ENCODE peak calls at places on chromosome 14, in six cellular contexts. One of them, this sample, is unnamed.
A peak's percentile ranks its signal among the peaks of the same experiment; 100 is the strongest.

GRCh38 chr14:97703006-97703760 is 906.0 kb downstream of the VRK1 start:
- DNase-seq in HepG2: no peak
- DNase-seq in GM12878: peak; percentile 53
- DNase-seq in GM12891: no peak
- DNase-seq in K562: no peak
- DNase-seq in H1: no peak
- DNase-seq in this sample: no peak

GRCh38 chr14:73753887-73754880 is 40.0 kb upstream of the PNMA1 start:
- DNase-seq in HepG2: no peak
- DNase-seq in GM12878: peak; percentile 61
- DNase-seq in GM12891: no peak
- DNase-seq in K562: no peak
- DNase-seq in H1: no peak
- DNase-seq in this sample: no peak

GRCh38 chr14:101351146-101351545 is 210.1 kb upstream of the DIO3 start:
- DNase-seq in HepG2: no peak
- DNase-seq in GM12878: no peak
- DNase-seq in GM12891: no peak
- DNase-seq in K562: no peak
- DNase-seq in H1: no peak
- DNase-seq in this sample: no peak

GRCh38 chr14:36315159-36315853 is 5.1 kb downstream of the MBIP start:
- DNase-seq in HepG2: no peak
- DNase-seq in GM12878: peak; percentile 7
- DNase-seq in GM12891: peak; percentile 0
- DNase-seq in K562: no peak
- DNase-seq in H1: no peak
- DNase-seq in this sample: no peak

GRCh38 chr14:103949386-103949785 is 7.1 kb upstream of the RD3L start:
- DNase-seq in HepG2: no peak
- DNase-seq in GM12878: no peak
- DNase-seq in GM12891: no peak
- DNase-seq in K562: no peak
- DNase-seq in H1: no peak
- DNase-seq in this sample: no peak

GRCh38 chr14:92938890-92939671 is 16.1 kb downstream of the CHGA start:
- DNase-seq in HepG2: no peak
- DNase-seq in GM12878: no peak
- DNase-seq in GM12891: no peak
- DNase-seq in K562: peak; percentile 19
- DNase-seq in H1: no peak
- DNase-seq in this sample: no peak

GRCh38 chr14:69323266-69323966 is 63.5 kb downstream of the GALNT16 start:
- DNase-seq in HepG2: no peak
- DNase-seq in GM12878: no peak
- DNase-seq in GM12891: no peak
- DNase-seq in K562: no peak
- DNase-seq in H1: no peak
- DNase-seq in this sample: no peak

GRCh38 chr14:102929349-102930137 is 7.1 kb downstream of the AMN start:
- DNase-seq in HepG2: no peak
- DNase-seq in GM12878: no peak
- DNase-seq in GM12891: no peak
- DNase-seq in K562: no peak
- DNase-seq in H1: no peak
- DNase-seq in this sample: no peak

GRCh38 chr14:89479802-89480201 is 62.8 kb upstream of the FOXN3 start:
- DNase-seq in HepG2: no peak
- DNase-seq in GM12878: no peak
- DNase-seq in GM12891: no peak
- DNase-seq in K562: no peak
- DNase-seq in H1: no peak
- DNase-seq in this sample: no peak

GRCh38 chr14:56002316-56002715 is 115.9 kb upstream of the PELI2 start:
- DNase-seq in HepG2: no peak
- DNase-seq in GM12878: no peak
- DNase-seq in GM12891: no peak
- DNase-seq in K562: no peak
- DNase-seq in H1: no peak
- DNase-seq in this sample: no peak

GRCh38 chr14:94638330-94638729 is 26.1 kb downstream of the SERPINA3 start:
- DNase-seq in HepG2: no peak
- DNase-seq in GM12878: no peak
- DNase-seq in GM12891: no peak
- DNase-seq in K562: no peak
- DNase-seq in H1: no peak
- DNase-seq in this sample: no peak

GRCh38 chr14:61564623-61565091 is 130.7 kb upstream of the HIF1A start:
- DNase-seq in HepG2: peak; percentile 44
- DNase-seq in GM12878: no peak
- DNase-seq in GM12891: no peak
- DNase-seq in K562: peak; percentile 17
- DNase-seq in H1: no peak
- DNase-seq in this sample: no peak

GRCh38 chr14:74475678-74476077 is 17.4 kb downstream of the NPC2 start:
- DNase-seq in HepG2: no peak
- DNase-seq in GM12878: no peak
- DNase-seq in GM12891: no peak
- DNase-seq in K562: no peak
- DNase-seq in H1: no peak
- DNase-seq in this sample: no peak

GRCh38 chr14:92783813-92784431 is 10.2 kb upstream of the GOLGA5 start:
- DNase-seq in HepG2: peak; percentile 56
- DNase-seq in GM12878: no peak
- DNase-seq in GM12891: peak; percentile 10
- DNase-seq in K562: peak; percentile 5
- DNase-seq in H1: no peak
- DNase-seq in this sample: no peak

GRCh38 chr14:74411671-74412070 is 14.3 kb downstream of the SYNDIG1L start:
- DNase-seq in HepG2: no peak
- DNase-seq in GM12878: no peak
- DNase-seq in GM12891: no peak
- DNase-seq in K562: no peak
- DNase-seq in H1: no peak
- DNase-seq in this sample: no peak

DNA sequence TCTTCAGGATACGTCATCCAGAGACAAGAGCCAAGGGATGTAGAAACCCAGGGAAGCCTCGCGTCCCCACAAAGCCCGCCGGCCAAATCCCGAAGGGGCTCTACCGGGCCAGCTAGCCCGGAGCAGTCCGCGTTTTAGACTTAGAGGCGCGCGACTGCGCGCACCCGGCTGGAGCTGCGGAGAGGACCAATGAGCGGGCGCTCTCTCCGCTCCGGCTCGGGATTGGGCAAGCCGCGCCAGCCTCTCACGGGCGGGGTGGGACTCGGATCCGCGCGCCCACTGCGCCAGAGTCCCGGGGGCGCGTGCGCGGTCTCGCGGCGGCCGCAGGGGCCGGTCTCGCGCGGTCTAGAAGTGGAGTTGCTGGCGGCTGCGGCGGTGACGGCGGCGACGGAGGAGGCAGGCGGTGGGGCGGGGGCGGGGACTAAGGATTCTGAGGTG is 238 bp upstream of the PALS1 start:
- DNase-seq in HepG2: peak; percentile 90
- DNase-seq in GM12878: peak; percentile 71
- DNase-seq in GM12891: peak; percentile 86
- DNase-seq in K562: peak; percentile 93
- DNase-seq in H1: peak; percentile 87
- DNase-seq in this sample: peak; percentile 89
- TF ChIP-seq POLR2A in HepG2: peak; percentile 10
- TF ChIP-seq POLR2A in GM12878: peak; percentile 64
- TF ChIP-seq POLR2A in GM12891: no peak
- TF ChIP-seq POLR2A in K562: no peak
- TF ChIP-seq POLR2A in H1: peak; percentile 48
- TF ChIP-seq POLR2A in this sample: peak; percentile 67

GRCh38 chr14:57319636-57320035 is 50.9 kb downstream of the AP5M1 start:
- DNase-seq in HepG2: no peak
- DNase-seq in GM12878: no peak
- DNase-seq in GM12891: no peak
- DNase-seq in K562: no peak
- DNase-seq in H1: no peak
- DNase-seq in this sample: no peak

GRCh38 chr14:57314690-57315089 is 45.9 kb downstream of the AP5M1 start:
- DNase-seq in HepG2: no peak
- DNase-seq in GM12878: no peak
- DNase-seq in GM12891: no peak
- DNase-seq in K562: no peak
- DNase-seq in H1: no peak
- DNase-seq in this sample: no peak

DNA sequence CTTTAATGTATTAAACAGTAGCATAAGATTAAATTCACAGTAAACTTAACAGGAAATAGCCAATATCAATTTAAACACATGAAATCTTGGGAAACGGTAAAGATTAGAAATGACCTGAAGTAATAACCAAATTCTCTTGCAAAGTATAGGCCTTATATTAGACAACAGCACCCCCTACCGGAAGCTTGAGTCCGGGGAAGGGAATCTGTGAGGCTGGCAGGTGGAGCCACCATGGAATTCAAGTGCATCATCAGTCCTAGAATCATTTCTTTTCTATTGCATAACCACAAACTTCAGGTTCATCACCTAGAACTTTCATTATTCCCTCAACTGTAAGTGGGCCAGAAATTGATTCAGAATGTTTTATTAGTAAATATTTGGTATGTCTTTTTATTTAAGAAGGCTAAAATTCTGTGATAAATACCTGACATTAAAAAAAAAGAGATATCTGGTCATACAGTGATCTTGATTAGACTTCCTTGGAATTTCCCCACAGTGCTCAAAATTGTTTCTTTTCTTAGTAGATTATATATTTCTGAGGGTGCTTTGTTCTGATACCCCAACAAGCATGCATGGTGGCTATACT is 48.6 kb downstream of the AP5M1 start:
- DNase-seq in HepG2: peak; percentile 76
- DNase-seq in GM12878: peak; percentile 16
- DNase-seq in GM12891: peak; percentile 24
- DNase-seq in K562: peak; percentile 55
- DNase-seq in H1: peak; percentile 36
- DNase-seq in this sample: peak; percentile 12
- TF ChIP-seq TAF1 in HepG2: no peak
- TF ChIP-seq TAF1 in GM12878: no peak
- TF ChIP-seq TAF1 in GM12891: no peak
- TF ChIP-seq TAF1 in K562: no peak
- TF ChIP-seq TAF1 in H1: no peak
- TF ChIP-seq TAF1 in this sample: no peak

DNA sequence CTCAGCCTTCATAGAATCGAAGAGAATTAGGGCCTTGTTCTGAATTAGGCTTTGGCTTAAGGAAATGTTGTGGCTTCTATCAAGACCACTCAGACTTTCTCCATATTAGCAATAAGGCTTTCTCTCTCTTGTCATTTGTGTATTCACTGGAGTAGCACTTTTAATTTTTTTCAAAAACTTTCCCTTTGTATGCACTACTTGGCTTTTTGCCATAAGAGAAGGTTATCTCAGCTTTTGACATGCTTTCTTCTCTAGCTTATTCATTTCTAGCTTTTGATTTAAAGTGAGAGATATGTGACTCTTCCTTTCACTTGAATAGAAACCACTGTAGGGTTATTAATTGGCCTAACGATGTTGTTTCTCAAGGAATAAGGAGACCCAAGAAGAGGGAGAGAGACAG is 244.2 kb downstream of the GPHN start:
- DNase-seq in HepG2: no peak
- DNase-seq in GM12878: peak; percentile 41
- DNase-seq in GM12891: no peak
- DNase-seq in K562: no peak
- DNase-seq in H1: no peak
- DNase-seq in this sample: no peak
- TF ChIP-seq POLR2A in HepG2: no peak
- TF ChIP-seq POLR2A in GM12878: no peak
- TF ChIP-seq POLR2A in GM12891: no peak
- TF ChIP-seq POLR2A in K562: no peak
- TF ChIP-seq POLR2A in H1: no peak
- TF ChIP-seq POLR2A in this sample: no peak

DNA sequence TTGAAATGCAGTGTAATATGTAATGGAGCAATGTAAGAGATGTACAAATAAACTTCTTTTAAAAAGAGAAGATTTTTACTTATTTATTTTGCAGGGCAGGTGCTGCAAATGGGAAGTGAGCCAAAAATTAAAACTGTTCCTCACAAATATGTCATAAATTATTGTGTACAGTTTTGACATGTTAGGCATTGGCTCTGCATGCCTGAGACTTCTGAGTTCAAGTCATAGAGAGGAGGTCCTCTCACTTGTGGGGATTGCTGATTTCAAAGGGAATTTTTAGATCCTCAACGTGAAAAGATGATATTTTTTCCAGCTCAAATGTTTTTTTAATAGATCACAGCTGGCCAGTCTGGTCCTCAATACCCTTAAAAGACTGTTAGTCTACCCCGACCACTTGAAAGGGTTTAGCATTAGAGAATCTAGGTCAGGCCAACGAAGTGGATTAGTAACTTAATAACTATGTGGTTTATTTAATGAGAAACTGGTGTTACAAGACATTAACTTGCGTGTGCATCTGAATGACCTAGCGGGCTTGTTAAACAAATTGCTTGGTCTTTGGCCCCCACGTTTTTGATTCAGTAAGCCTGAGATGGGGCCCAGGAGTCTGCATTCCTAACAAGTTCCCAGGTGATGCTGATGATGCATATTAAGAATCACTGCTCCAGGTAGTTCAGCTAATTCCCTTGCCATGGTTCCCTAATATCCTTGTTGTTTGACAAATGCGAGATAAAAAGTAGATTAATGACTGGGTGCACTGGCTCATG is 30.9 kb upstream of the WDR89 start:
- DNase-seq in HepG2: no peak
- DNase-seq in GM12878: peak; percentile 62
- DNase-seq in GM12891: no peak
- DNase-seq in K562: no peak
- DNase-seq in H1: no peak
- DNase-seq in this sample: no peak
- TF ChIP-seq TAF1 in HepG2: no peak
- TF ChIP-seq TAF1 in GM12878: no peak
- TF ChIP-seq TAF1 in GM12891: no peak
- TF ChIP-seq TAF1 in K562: no peak
- TF ChIP-seq TAF1 in H1: no peak
- TF ChIP-seq TAF1 in this sample: no peak